ENCODE peak calls at places on chromosomes 7 and 10, in seven cellular contexts. V is K562, L is SK-N-SH, N is HCT116, T is GM12878, R is HepG2, S is H1. D is an unnamed sample.

GRCh38 chr10:22992075-22992474 is 64.2 kb downstream of the ARMC3 start:
- DNase-seq in V (no peak), L (no peak), N (no peak), T (no peak), R (no peak), S (no peak), D (no peak)

GRCh38 chr10:2494386-2494785 is 573.0 kb upstream of the PFKP start:
- DNase-seq in V (no peak), L (no peak), N (no peak), T (no peak), R (no peak), S (no peak), D (no peak)

GRCh38 chr7:30049173-30049572 is 21.0 kb downstream of the PLEKHA8 start:
- DNase-seq in V (no peak), L (no peak), N (no peak), T (no peak), R (no peak), S (no peak), D (no peak)

GRCh38 chr10:72228318-72228751 is 12.3 kb upstream of the ASCC1 start:
- DNase-seq in V (no peak), L (peak; percentile 37), N (no peak), T (no peak), R (no peak), S (no peak), D (no peak)

GRCh38 chr7:70215491-70215890 is 617.2 kb downstream of the AUTS2 start:
- DNase-seq in V (no peak), L (no peak), N (no peak), T (no peak), R (no peak), S (no peak), D (no peak)

GRCh38 chr10:106863549-106863948 is 301.0 kb downstream of the SORCS1 start:
- DNase-seq in V (no peak), L (no peak), N (no peak), T (no peak), R (no peak), S (no peak), D (no peak)

GRCh38 chr7:94360926-94361325 is 33.8 kb upstream of the COL1A2 start:
- DNase-seq in V (no peak), L (no peak), N (no peak), T (no peak), R (no peak), S (no peak), D (no peak)

GRCh38 chr7:105985250-105985649 is 22.2 kb downstream of the CDHR3 start:
- DNase-seq in V (no peak), L (no peak), N (no peak), T (no peak), R (no peak), S (no peak), D (no peak)

GRCh38 chr10:18238875-18239485 is 98.8 kb downstream of the CACNB2 start:
- DNase-seq in V (peak; percentile 24), L (peak; percentile 46), N (peak; percentile 34), T (no peak), R (peak; percentile 10), S (no peak), D (peak; percentile 21)

GRCh38 chr7:138958026-138958956 is 22.9 kb downstream of the KIAA1549 start:
- DNase-seq in V (no peak), L (no peak), N (no peak), T (no peak), R (no peak), S (no peak), D (no peak)

GRCh38 chr7:98091061-98091460 is 15.6 kb upstream of the LMTK2 start:
- DNase-seq in V (no peak), L (no peak), N (no peak), T (no peak), R (no peak), S (no peak), D (no peak)

GRCh38 chr10:391849-392704 is 256.8 kb downstream of the ZMYND11 start:
- DNase-seq in V (no peak), L (no peak), N (no peak), T (no peak), R (no peak), S (no peak), D (no peak)

GRCh38 chr10:23530079-23530478 is 91.2 kb downstream of the OTUD1 start:
- DNase-seq in V (no peak), L (peak; percentile 9), N (no peak), T (no peak), R (no peak), S (no peak), D (no peak)

GRCh38 chr10:101564490-101564991 is 23.5 kb downstream of the POLL start:
- DNase-seq in V (no peak), L (no peak), N (no peak), T (no peak), R (no peak), S (no peak), D (no peak)

GRCh38 chr7:70238171-70238575 is 639.9 kb downstream of the AUTS2 start:
- DNase-seq in V (no peak), L (peak; percentile 16), N (no peak), T (peak; percentile 93), R (no peak), S (no peak), D (no peak)

GRCh38 chr10:110642980-110643655 is 1.0 kb upstream of the RBM20 start:
- DNase-seq in V (no peak), L (no peak), N (no peak), T (no peak), R (no peak), S (peak; percentile 78), D (peak; percentile 30)

GRCh38 chr7:120988591-120989299 is at the start of gene CPED1:
- DNase-seq in V (peak; percentile 80), L (peak; percentile 88), N (no peak), T (no peak), R (peak; percentile 20), S (peak; percentile 72), D (no peak)

GRCh38 chr10:96541921-96542320 is 28.2 kb upstream of the TLL2 start:
- DNase-seq in V (no peak), L (no peak), N (no peak), T (no peak), R (no peak), S (no peak), D (no peak)

GRCh38 chr10:70693619-70694286 is 21.4 kb downstream of the ADAMTS14 start:
- DNase-seq in V (peak; percentile 73), L (peak; percentile 90), N (no peak), T (no peak), R (no peak), S (no peak), D (no peak)

GRCh38 chr7:135335628-135336139 is 102.0 kb downstream of the STRA8 start:
- DNase-seq in V (peak; percentile 73), L (peak; percentile 86), N (peak; percentile 66), T (peak; percentile 20), R (peak; percentile 80), S (peak; percentile 93), D (peak; percentile 87)

GRCh38 chr7:1532456-1533254 is 2.2 kb downstream of the MAFK start:
- DNase-seq in V (no peak), L (no peak), N (peak; percentile 43), T (no peak), R (peak; percentile 77), S (no peak), D (peak; percentile 84)

GRCh38 chr10:79203833-79204232 is 135.1 kb downstream of the ZMIZ1 start:
- DNase-seq in V (no peak), L (peak; percentile 92), N (no peak), T (no peak), R (no peak), S (no peak), D (no peak)

GRCh38 chr7:45086348-45087065 is 2.3 kb downstream of the NACAD start:
- DNase-seq in V (no peak), L (no peak), N (no peak), T (no peak), R (no peak), S (no peak), D (peak; percentile 61)

GRCh38 chr7:133698127-133698526 is 429.0 kb upstream of the LRGUK start:
- DNase-seq in V (no peak), L (no peak), N (no peak), T (no peak), R (no peak), S (no peak), D (no peak)

GRCh38 chr10:44382981-44383748 is 1.7 kb downstream of the CXCL12 start:
- DNase-seq in V (no peak), L (no peak), N (no peak), T (no peak), R (no peak), S (no peak), D (no peak)

GRCh38 chr7:28389504-28390385 is 22.6 kb upstream of the CREB5 start:
- DNase-seq in V (peak; percentile 39), L (peak; percentile 44), N (peak; percentile 49), T (no peak), R (peak; percentile 29), S (no peak), D (no peak)

GRCh38 chr10:117677239-117677638 is 134.7 kb downstream of the EMX2 start:
- DNase-seq in V (no peak), L (no peak), N (peak; percentile 48), T (no peak), R (no peak), S (no peak), D (no peak)
- TF ChIP-seq JUND in V (no peak), L (no peak), N (no peak), T (no peak), R (no peak), S (no peak), D (no peak)

GRCh38 chr10:12726971-12727831 is 274.3 kb downstream of the CCDC3 start:
- DNase-seq in V (no peak), L (no peak), N (no peak), T (no peak), R (no peak), S (no peak), D (no peak)
- TF ChIP-seq JUND in V (no peak), L (no peak), N (no peak), T (no peak), R (no peak), S (no peak), D (no peak)

GRCh38 chr7:129778770-129779601 is 167.5 kb downstream of the NRF1 start:
- DNase-seq in V (no peak), L (no peak), N (no peak), T (no peak), R (no peak), S (peak; percentile 67), D (peak; percentile 19)
- TF ChIP-seq JUND in V (no peak), L (no peak), N (no peak), T (no peak), R (no peak), S (peak; percentile 10), D (no peak)

GRCh38 chr7:140539466-140539865 is 60.2 kb upstream of the MKRN1 start:
- DNase-seq in V (peak; percentile 22), L (no peak), N (no peak), T (no peak), R (no peak), S (no peak), D (no peak)

GRCh38 chr7:140540142-140540777 is 61.0 kb upstream of the MKRN1 start:
- DNase-seq in V (no peak), L (no peak), N (no peak), T (no peak), R (peak; percentile 47), S (no peak), D (no peak)

GRCh38 chr7:140541176-140541512 is 61.8 kb upstream of the MKRN1 start:
- DNase-seq in V (peak; percentile 20), L (no peak), N (no peak), T (no peak), R (no peak), S (no peak), D (no peak)

GRCh38 chr7:140542226-140542625 is 62.9 kb upstream of the MKRN1 start:
- DNase-seq in V (no peak), L (no peak), N (no peak), T (no peak), R (no peak), S (no peak), D (no peak)

GRCh38 chr7:140541513-140542192 is 62.3 kb upstream of the MKRN1 start:
- DNase-seq in V (peak; percentile 58), L (peak; percentile 61), N (peak; percentile 75), T (no peak), R (peak; percentile 70), S (peak; percentile 74), D (no peak)
- TF ChIP-seq JUND in V (no peak), L (peak; percentile 88), N (peak; percentile 24), T (no peak), R (no peak), S (peak; percentile 68), D (no peak)

D was measured in T47D.